ENCODE peak calls at places on chromosomes 6 and 20, in ten cellular contexts. G, P, I, R, A, U, J, D, B and H are unnamed samples. For H3K4me1, the result is how much of the 10 kb centered on the place peaks cover.

GRCh38 chr6:29968130-29968529 is 25.8 kb downstream of the HLA-A start:
- DNase-seq in G (no peak), P (peak), I (no peak), R (no peak), A (peak), U (no peak), J (no peak), D (no peak), B (peak), H (no peak)

GRCh38 chr20:46951405-46951804 is 56.8 kb downstream of the EYA2 start:
- DNase-seq in G (no peak), P (no peak), I (no peak), R (no peak), A (no peak), U (no peak), J (no peak), D (no peak), B (no peak), H (no peak)

GRCh38 chr20:35690265-35690664 is 8.9 kb downstream of the NFS1 start:
- DNase-seq in G (no peak), P (no peak), I (no peak), R (no peak), A (no peak), U (no peak), J (no peak), D (no peak), B (no peak), H (no peak)

GRCh38 chr6:40962241-40962640 is 76.8 kb downstream of the UNC5CL start:
- DNase-seq in G (no peak), P (no peak), I (no peak), R (no peak), A (no peak), U (no peak), J (no peak), D (no peak), B (peak), H (no peak)

GRCh38 chr20:40462600-40462999 is 226.4 kb downstream of the MAFB start:
- DNase-seq in G (no peak), P (no peak), I (no peak), R (no peak), A (no peak), U (no peak), J (no peak), D (no peak), B (no peak), H (no peak)

GRCh38 chr20:58950603-58951002 is 30.5 kb upstream of the NELFCD start:
- DNase-seq in G (no peak), P (no peak), I (no peak), R (no peak), A (no peak), U (no peak), J (no peak), D (no peak), B (no peak), H (no peak)

GRCh38 chr6:63395388-63395787 is 75.6 kb upstream of the LGSN start:
- DNase-seq in G (no peak), P (peak), I (peak), R (no peak), A (no peak), U (no peak), J (no peak), D (no peak), B (no peak), H (no peak)

GRCh38 chr20:25066386-25066785 is 8.4 kb upstream of the ACSS1 start:
- DNase-seq in G (no peak), P (no peak), I (no peak), R (no peak), A (no peak), U (no peak), J (no peak), D (peak), B (no peak), H (no peak)

GRCh38 chr20:61613885-61614284 is 361.8 kb downstream of the CDH4 start:
- DNase-seq in G (no peak), P (no peak), I (no peak), R (no peak), A (no peak), U (no peak), J (no peak), D (no peak), B (no peak), H (no peak)

GRCh38 chr6:48048460-48049146 is 62.4 kb downstream of the PTCHD4 start:
- DNase-seq in G (no peak), P (no peak), I (no peak), R (no peak), A (no peak), U (no peak), J (no peak), D (no peak), B (no peak), H (no peak)

GRCh38 chr6:46269447-46270229 is 98.9 kb upstream of the ENPP5 start:
- DNase-seq in G (no peak), P (no peak), I (no peak), R (no peak), A (no peak), U (peak), J (no peak), D (peak), B (no peak), H (peak)

GRCh38 chr6:37239950-37240713 is 17.4 kb upstream of the TBC1D22B start:
- DNase-seq in G (no peak), P (no peak), I (no peak), R (peak), A (peak), U (peak), J (peak), D (peak), B (peak), H (peak)

GRCh38 chr6:49556429-49556837 is 6.0 kb downstream of the C6orf141 start:
- DNase-seq in G (no peak), P (peak), I (peak), R (no peak), A (peak), U (no peak), J (no peak), D (no peak), B (peak), H (no peak)

GRCh38 chr6:163187201-163187600 is 227.3 kb upstream of the QKI start:
- DNase-seq in G (no peak), P (no peak), I (no peak), R (no peak), A (no peak), U (no peak), J (no peak), D (no peak), B (no peak), H (no peak)

GRCh38 chr6:40914005-40914404 is 125.0 kb downstream of the UNC5CL start:
- DNase-seq in G (no peak), P (no peak), I (no peak), R (no peak), A (no peak), U (no peak), J (no peak), D (no peak), B (no peak), H (no peak)

GRCh38 chr20:37229300-37229699 is 32.3 kb downstream of the GHRH start:
- DNase-seq in G (no peak), P (peak), I (peak), R (no peak), A (no peak), U (no peak), J (no peak), D (no peak), B (no peak), H (no peak)

GRCh38 chr6:8435845-8436168 is 462 bp upstream of the SLC35B3 start:
- DNase-seq in G (peak), P (no peak), I (no peak), R (no peak), A (no peak), U (no peak), J (no peak), D (no peak), B (no peak), H (no peak)

GRCh38 chr20:1722513-1723050 is 65.0 kb upstream of the SIRPG start:
- DNase-seq in G (no peak), P (peak), I (no peak), R (no peak), A (no peak), U (no peak), J (no peak), D (no peak), B (no peak), H (no peak)
- H3K4me3 ChIP-seq in G (no peak), P (no peak), I (no peak), R (no peak), A (no peak), U (no peak), J (no peak), D (no peak), B (no peak), H (no peak)

GRCh38 chr6:44462797-44463770 is 75.6 kb downstream of the CDC5L start:
- DNase-seq in G (no peak), P (no peak), I (no peak), R (no peak), A (no peak), U (no peak), J (no peak), D (no peak), B (no peak), H (no peak)
- H3K4me1 ChIP-seq in G (under half), P (under half), I (under half), R (under half), A (under half), U (under half), J (under half), D (under half), B (under half), H (under half)

DNA sequence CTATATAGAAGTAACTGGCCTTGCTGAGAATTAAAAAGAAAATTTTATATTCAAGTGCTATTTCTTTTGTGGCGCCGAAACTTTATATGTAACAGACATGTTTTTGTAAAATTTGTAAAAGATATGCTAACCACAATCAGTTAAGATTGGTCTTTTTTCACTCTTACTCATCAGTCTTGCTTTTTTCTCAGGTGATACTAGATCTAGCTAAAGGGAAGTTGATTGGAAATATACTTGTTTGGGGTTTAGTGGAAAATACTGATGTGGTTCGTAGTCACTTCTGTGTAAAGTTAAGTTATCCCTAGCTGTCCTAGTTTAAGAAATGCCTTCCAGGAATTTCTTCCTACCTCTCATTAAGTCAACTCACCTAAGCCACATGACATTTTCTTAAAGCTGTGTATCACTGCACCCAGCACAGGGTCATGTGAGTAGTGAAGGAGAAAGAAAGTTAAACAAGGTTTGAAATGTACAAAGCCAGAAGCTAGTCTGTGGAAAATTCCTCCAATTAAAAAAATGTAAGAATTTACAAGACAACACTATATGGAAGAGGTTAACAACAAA is 16.3 kb downstream of the RTN4IP1 start:
- DNase-seq in G (no peak), P (no peak), I (no peak), R (no peak), A (no peak), U (no peak), J (no peak), D (no peak), B (no peak), H (no peak)
- H3K4me3 ChIP-seq in G (no peak), P (peak), I (no peak), R (no peak), A (no peak), U (no peak), J (no peak), D (no peak), B (no peak), H (no peak)

DNA sequence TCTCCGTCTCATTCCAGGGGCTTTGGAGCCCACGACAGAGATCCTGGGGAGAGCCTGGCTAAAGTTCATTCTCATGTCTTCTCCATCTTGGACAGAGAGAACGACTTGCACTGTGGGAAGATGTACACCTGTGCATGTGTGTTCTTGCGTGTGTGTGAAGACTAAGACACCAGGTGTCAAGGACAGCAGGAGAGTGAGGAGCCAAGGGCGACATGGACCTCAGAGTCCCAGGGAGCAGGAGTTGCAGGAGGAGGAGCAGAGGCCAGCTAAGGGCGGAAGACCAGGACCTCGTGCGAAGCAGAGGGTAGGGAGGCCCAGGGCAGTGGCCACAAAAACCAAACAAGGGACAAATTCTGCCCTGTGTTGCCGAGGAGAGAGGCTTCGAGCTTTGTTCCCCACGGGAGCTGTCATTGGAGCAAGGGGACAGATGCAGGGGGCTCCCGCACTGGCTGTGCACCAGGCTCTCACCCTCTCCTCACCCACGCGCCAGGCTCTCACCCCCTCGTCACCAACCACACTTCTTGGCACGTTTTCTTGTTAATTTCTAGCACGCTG is 62.8 kb downstream of the DLL1 start:
- DNase-seq in G (no peak), P (no peak), I (no peak), R (no peak), A (peak), U (no peak), J (no peak), D (no peak), B (no peak), H (no peak)
- H3K4me1 ChIP-seq in G (under half), P (under half), I (under half), R (under half), A (under half), U (under half), J (under half), D (under half), B (under half), H (under half)

DNA sequence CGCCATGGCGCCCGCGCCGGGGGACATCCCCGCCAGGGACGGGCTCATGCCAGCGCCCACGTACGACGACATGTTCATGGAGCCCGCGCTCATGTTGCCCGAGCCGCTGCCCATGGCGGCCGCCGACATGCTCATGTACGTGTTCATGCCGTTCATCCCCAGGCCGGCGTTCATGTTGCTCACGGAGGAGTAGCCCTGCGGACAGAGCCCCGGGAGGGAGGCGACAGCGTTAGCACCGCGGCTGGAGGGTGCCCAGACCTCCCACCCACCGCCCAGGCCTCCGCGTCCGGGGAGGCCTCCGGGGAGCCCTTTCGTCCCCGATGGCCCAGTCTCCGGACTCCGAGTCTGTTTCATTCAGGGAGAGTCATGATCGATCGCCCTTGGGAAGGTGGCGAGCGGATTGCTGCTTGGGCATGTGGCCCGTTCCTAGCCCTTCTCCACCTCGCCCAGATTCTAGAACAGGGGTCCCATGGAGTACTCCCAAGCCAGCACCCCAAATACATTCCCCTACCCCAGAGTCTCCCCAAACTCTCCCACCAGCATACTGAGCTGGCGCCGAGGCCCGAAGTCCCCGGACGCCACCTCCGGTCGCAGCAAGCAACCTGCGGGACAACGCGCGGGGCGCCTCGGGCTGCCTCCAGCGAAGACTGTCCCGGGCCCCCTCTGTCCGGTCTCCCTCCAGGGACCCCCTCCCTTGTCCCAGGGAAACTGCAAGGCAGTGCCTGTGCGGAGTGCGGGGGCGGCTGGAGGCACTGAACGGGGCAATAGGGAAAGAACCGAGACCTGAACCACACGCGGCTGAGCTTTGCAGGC is 1.2 kb downstream of the FOXA2 start:
- DNase-seq in G (no peak), P (peak), I (peak), R (no peak), A (peak), U (no peak), J (no peak), D (no peak), B (no peak), H (peak)
- H3K4me3 ChIP-seq in G (no peak), P (peak), I (peak), R (no peak), A (peak), U (no peak), J (no peak), D (no peak), B (no peak), H (peak)

GRCh38 chr6:141488466-141488865 is 644.3 kb upstream of the GJE1 start:
- DNase-seq in G (no peak), P (no peak), I (no peak), R (no peak), A (no peak), U (no peak), J (no peak), D (no peak), B (no peak), H (no peak)
- H3K4me1 ChIP-seq in G (under half), P (under half), I (under half), R (under half), A (under half), U (under half), J (under half), D (under half), B (under half), H (under half)

GRCh38 chr6:23282243-23283021 is 713.1 kb downstream of the HDGFL1 start:
- DNase-seq in G (no peak), P (no peak), I (no peak), R (no peak), A (no peak), U (no peak), J (no peak), D (no peak), B (no peak), H (no peak)
- H3K4me3 ChIP-seq in G (no peak), P (no peak), I (no peak), R (no peak), A (no peak), U (no peak), J (no peak), D (no peak), B (no peak), H (no peak)